ENCODE peak calls at places on chromosomes 13 and 19, in four cellular contexts. N, C, Q and W are unnamed samples.

GRCh38 chr19:46639356-46640061 is 3.5 kb upstream of the GNG8 start:
- DNase-seq in C (no peak), N (peak), Q (no peak), W (no peak)

GRCh38 chr13:99176309-99177276 is 24.1 kb upstream of the UBAC2 start:
- DNase-seq in C (peak), Q (peak), N (no peak), W (peak)

GRCh38 chr13:76637651-76638111 is 248.5 kb downstream of the KCTD12 start:
- DNase-seq in C (no peak), Q (no peak), N (no peak), W (no peak)

GRCh38 chr19:4379383-4380253 is 20.7 kb downstream of the SH3GL1 start:
- DNase-seq in N (peak), Q (peak), C (no peak), W (peak)

GRCh38 chr13:104315606-104316005 is 1249.4 kb upstream of the SLC10A2 start:
- DNase-seq in C (no peak), Q (no peak), N (peak), W (no peak)

GRCh38 chr13:37492741-37493514 is 105.6 kb downstream of the POSTN start:
- DNase-seq in N (peak), Q (no peak), C (no peak), W (no peak)

GRCh38 chr13:110390572-110390971 is 83.5 kb downstream of the COL4A2 start:
- DNase-seq in C (no peak), N (no peak), Q (no peak), W (no peak)

GRCh38 chr19:17855333-17856152 is 4.2 kb upstream of the RPL18A start:
- DNase-seq in N (no peak), Q (peak), C (peak), W (no peak)

GRCh38 chr19:18098891-18099622 is 1.5 kb downstream of the MAST3 start:
- DNase-seq in Q (peak), N (no peak), C (no peak), W (no peak)

GRCh38 chr13:82867284-82867683 is 1015.0 kb downstream of the SLITRK1 start:
- DNase-seq in Q (no peak), C (no peak), N (no peak), W (no peak)

GRCh38 chr13:21150013-21150412 is 26.3 kb downstream of the SKA3 start:
- DNase-seq in C (no peak), N (no peak), Q (no peak), W (no peak)

GRCh38 chr19:4811328-4812131 is 20.0 kb downstream of the TICAM1 start:
- DNase-seq in Q (peak), C (peak), N (no peak), W (peak)

GRCh38 chr19:7888145-7888825 is at the start of gene LRRC8E:
- DNase-seq in N (no peak), C (no peak), Q (no peak), W (peak)

GRCh38 chr19:12232961-12233360 is 61.7 kb downstream of the ZNF44 start:
- DNase-seq in Q (no peak), N (no peak), C (no peak), W (no peak)

GRCh38 chr19:40143612-40144011 is 47.6 kb upstream of the MAP3K10 start:
- DNase-seq in C (no peak), N (no peak), Q (peak), W (no peak)

GRCh38 chr19:6967962-6968361 is 53.3 kb downstream of the MBD3L2B start:
- DNase-seq in Q (no peak), C (no peak), N (no peak), W (no peak)

GRCh38 chr13:41562083-41562482 is 104.7 kb downstream of the RGCC start:
- DNase-seq in N (peak), C (peak), Q (no peak), W (no peak)

GRCh38 chr13:48977973-48978372 is 2.3 kb downstream of the FNDC3A start:
- DNase-seq in N (peak), C (no peak), Q (no peak), W (no peak)

GRCh38 chr19:30733826-30734550 is 361.8 kb downstream of the ZNF536 start:
- DNase-seq in N (no peak), Q (no peak), C (no peak), W (no peak)

GRCh38 chr13:98586400-98587144 is 9.7 kb upstream of the STK24 start:
- DNase-seq in C (no peak), Q (no peak), N (no peak), W (no peak)

GRCh38 chr13:50580684-50581305 is 262.7 kb downstream of the DLEU7 start:
- DNase-seq in N (no peak), Q (no peak), C (no peak), W (no peak)

GRCh38 chr13:33340631-33341030 is 55.1 kb upstream of the STARD13 start:
- DNase-seq in C (no peak), Q (no peak), N (no peak), W (no peak)

GRCh38 chr13:106362637-106363036 is 172.8 kb downstream of the EFNB2 start:
- DNase-seq in N (no peak), C (no peak), Q (no peak), W (no peak)

GRCh38 chr13:68023838-68024581 is 793.9 kb upstream of the PCDH9 start:
- DNase-seq in Q (no peak), C (no peak), N (no peak), W (no peak)

GRCh38 chr13:80362488-80362887 is 21.6 kb upstream of the SPRY2 start:
- DNase-seq in N (no peak), Q (no peak), C (no peak), W (no peak)

GRCh38 chr13:100297413-100297812 is 208.5 kb downstream of the PCCA start:
- DNase-seq in Q (no peak), C (no peak), N (no peak), W (no peak)

GRCh38 chr19:5171711-5172110 is 168.9 kb downstream of the PTPRS start:
- DNase-seq in C (no peak), Q (no peak), N (no peak), W (no peak)